ENCODE peak calls at places on chromosomes 1 and 21, in five cellular contexts. One of them, this sample, is unnamed.
A peak's percentile ranks its signal among the peaks of the same experiment; 100 is the strongest.

GRCh38 chr1:54836594-54836993 is 35.5 kb upstream of the TTC22 start:
- DNase-seq in GM10248: no peak
- DNase-seq in stimulated activated CD4-positive, alpha-beta T cell treated with anti-CD3 and anti-CD28 coated beads, Interleukin-12 subunit alpha, Interleukin-12 subunit beta, amount 100 ng/mL, for 4 hours: no peak
- DNase-seq in aorta: no peak
- DNase-seq in substantia nigra: no peak
- DNase-seq in this sample: peak; percentile 15

GRCh38 chr21:15224346-15225086 is 159.7 kb upstream of the NRIP1 start:
- DNase-seq in GM10248: no peak
- DNase-seq in substantia nigra: no peak
- DNase-seq in aorta: no peak
- DNase-seq in stimulated activated CD4-positive, alpha-beta T cell treated with anti-CD3 and anti-CD28 coated beads, Interleukin-12 subunit alpha, Interleukin-12 subunit beta, amount 100 ng/mL, for 4 hours: no peak
- DNase-seq in this sample: no peak

GRCh38 chr1:214753236-214753852 is 150.3 kb downstream of the CENPF start:
- DNase-seq in aorta: no peak
- DNase-seq in substantia nigra: no peak
- DNase-seq in GM10248: no peak
- DNase-seq in stimulated activated CD4-positive, alpha-beta T cell treated with anti-CD3 and anti-CD28 coated beads, Interleukin-12 subunit alpha, Interleukin-12 subunit beta, amount 100 ng/mL, for 4 hours: no peak
- DNase-seq in this sample: no peak

GRCh38 chr1:70140894-70141293 is 64.5 kb downstream of the LRRC40 start:
- DNase-seq in substantia nigra: no peak
- DNase-seq in stimulated activated CD4-positive, alpha-beta T cell treated with anti-CD3 and anti-CD28 coated beads, Interleukin-12 subunit alpha, Interleukin-12 subunit beta, amount 100 ng/mL, for 4 hours: no peak
- DNase-seq in aorta: no peak
- DNase-seq in GM10248: no peak
- DNase-seq in this sample: no peak

GRCh38 chr1:4309676-4310320 is 344.6 kb upstream of the AJAP1 start:
- DNase-seq in substantia nigra: no peak
- DNase-seq in GM10248: no peak
- DNase-seq in stimulated activated CD4-positive, alpha-beta T cell treated with anti-CD3 and anti-CD28 coated beads, Interleukin-12 subunit alpha, Interleukin-12 subunit beta, amount 100 ng/mL, for 4 hours: no peak
- DNase-seq in aorta: no peak
- DNase-seq in this sample: no peak

GRCh38 chr1:93029317-93029716 is 49.8 kb upstream of the MTF2 start:
- DNase-seq in GM10248: no peak
- DNase-seq in aorta: no peak
- DNase-seq in stimulated activated CD4-positive, alpha-beta T cell treated with anti-CD3 and anti-CD28 coated beads, Interleukin-12 subunit alpha, Interleukin-12 subunit beta, amount 100 ng/mL, for 4 hours: no peak
- DNase-seq in substantia nigra: no peak
- DNase-seq in this sample: no peak

GRCh38 chr21:32946654-32947053 is 79.1 kb upstream of the OLIG2 start:
- DNase-seq in aorta: no peak
- DNase-seq in substantia nigra: no peak
- DNase-seq in GM10248: no peak
- DNase-seq in stimulated activated CD4-positive, alpha-beta T cell treated with anti-CD3 and anti-CD28 coated beads, Interleukin-12 subunit alpha, Interleukin-12 subunit beta, amount 100 ng/mL, for 4 hours: no peak
- DNase-seq in this sample: no peak

GRCh38 chr1:61083799-61084385 is 1.5 kb downstream of the NFIA start:
- DNase-seq in stimulated activated CD4-positive, alpha-beta T cell treated with anti-CD3 and anti-CD28 coated beads, Interleukin-12 subunit alpha, Interleukin-12 subunit beta, amount 100 ng/mL, for 4 hours: no peak
- DNase-seq in GM10248: no peak
- DNase-seq in aorta: no peak
- DNase-seq in substantia nigra: no peak
- DNase-seq in this sample: no peak

GRCh38 chr1:221692643-221693042 is 49.2 kb downstream of the DUSP10 start:
- DNase-seq in GM10248: no peak
- DNase-seq in stimulated activated CD4-positive, alpha-beta T cell treated with anti-CD3 and anti-CD28 coated beads, Interleukin-12 subunit alpha, Interleukin-12 subunit beta, amount 100 ng/mL, for 4 hours: no peak
- DNase-seq in aorta: no peak
- DNase-seq in substantia nigra: no peak
- DNase-seq in this sample: no peak

GRCh38 chr1:2334883-2335534 is 56.3 kb downstream of the MORN1 start:
- DNase-seq in substantia nigra: no peak
- DNase-seq in aorta: no peak
- DNase-seq in GM10248: no peak
- DNase-seq in stimulated activated CD4-positive, alpha-beta T cell treated with anti-CD3 and anti-CD28 coated beads, Interleukin-12 subunit alpha, Interleukin-12 subunit beta, amount 100 ng/mL, for 4 hours: no peak
- DNase-seq in this sample: no peak

GRCh38 chr1:51303751-51304196 is 26.6 kb downstream of the TTC39A start:
- DNase-seq in aorta: peak; percentile 63
- DNase-seq in GM10248: peak; percentile 59
- DNase-seq in stimulated activated CD4-positive, alpha-beta T cell treated with anti-CD3 and anti-CD28 coated beads, Interleukin-12 subunit alpha, Interleukin-12 subunit beta, amount 100 ng/mL, for 4 hours: no peak
- DNase-seq in substantia nigra: no peak
- DNase-seq in this sample: no peak

GRCh38 chr1:221756830-221757551 is 15.1 kb upstream of the DUSP10 start:
- DNase-seq in substantia nigra: no peak
- DNase-seq in stimulated activated CD4-positive, alpha-beta T cell treated with anti-CD3 and anti-CD28 coated beads, Interleukin-12 subunit alpha, Interleukin-12 subunit beta, amount 100 ng/mL, for 4 hours: no peak
- DNase-seq in GM10248: no peak
- DNase-seq in aorta: no peak
- DNase-seq in this sample: no peak